ENCODE peak calls at places on chromosomes 16 and 17, in seven cellular contexts. S, P, Q, I, L, U and F are unnamed samples.

GRCh38 chr17:72977768-72978417 is 114.6 kb downstream of the SLC39A11 start:
- DNase-seq in S (no peak), P (no peak), Q (peak; percentile 61), I (no peak), L (no peak), U (no peak), F (peak; percentile 64)

GRCh38 chr16:11632455-11632921 is 35.8 kb upstream of the SNN start:
- DNase-seq in S (no peak), P (no peak), Q (peak; percentile 93), I (peak; percentile 89), L (peak; percentile 58), U (peak; percentile 51), F (peak; percentile 89)

GRCh38 chr17:64385187-64386083 is 5.2 kb downstream of the PECAM1 start:
- DNase-seq in S (no peak), P (no peak), Q (peak; percentile 88), I (no peak), L (peak; percentile 19), U (no peak), F (peak; percentile 91)

GRCh38 chr16:2483939-2484897 is 9.3 kb downstream of the TBC1D24 start:
- DNase-seq in S (no peak), P (no peak), Q (no peak), I (no peak), L (no peak), U (no peak), F (no peak)

GRCh38 chr17:37570527-37571093 is 38.6 kb downstream of the SYNRG start:
- DNase-seq in S (peak; percentile 75), P (peak; percentile 87), Q (peak; percentile 69), I (peak; percentile 76), L (peak; percentile 87), U (peak; percentile 17), F (peak; percentile 59)

GRCh38 chr16:13863075-13863765 is 56.7 kb upstream of the ERCC4 start:
- DNase-seq in S (no peak), P (no peak), Q (no peak), I (no peak), L (no peak), U (no peak), F (peak; percentile 0)

GRCh38 chr16:73311857-73312723 is 264.2 kb upstream of the ZFHX3 start:
- DNase-seq in S (no peak), P (no peak), Q (peak; percentile 2), I (no peak), L (no peak), U (no peak), F (no peak)

GRCh38 chr16:25026621-25027020 is 11.5 kb upstream of the ARHGAP17 start:
- DNase-seq in S (no peak), P (no peak), Q (no peak), I (no peak), L (no peak), U (no peak), F (no peak)

DNA sequence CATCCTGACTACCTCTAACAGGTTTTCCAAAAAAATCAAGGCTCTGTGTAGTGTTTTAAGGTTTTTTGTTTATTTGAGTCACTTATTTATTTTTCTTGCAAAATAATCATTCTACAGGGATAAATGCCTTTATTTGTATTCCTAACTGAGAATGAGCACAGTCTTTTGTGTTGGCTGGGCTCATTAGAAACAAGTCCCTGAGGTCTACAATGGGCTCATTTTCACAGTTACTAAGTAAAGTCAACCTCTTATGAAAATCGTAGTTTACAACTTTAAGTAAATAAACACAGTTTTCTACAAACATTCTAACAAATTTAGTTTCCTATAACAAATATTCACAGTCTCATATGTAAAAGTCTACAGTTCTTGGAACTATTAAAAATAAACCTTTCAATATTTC is 31.6 kb upstream of the CDH5 start:
- DNase-seq in S (no peak), P (no peak), Q (no peak), I (no peak), L (no peak), U (no peak), F (no peak)
- H2BK120ac ChIP-seq in S (no peak overlapping the region), P (no peak overlapping the region), Q (no peak overlapping the region), I (no peak overlapping the region), L (no peak overlapping the region), U (no peak overlapping the region), F (no peak overlapping the region)

GRCh38 chr17:15894913-15895658 is 49.8 kb upstream of the ADORA2B start:
- DNase-seq in S (no peak), P (no peak), Q (no peak), I (no peak), L (no peak), U (no peak), F (no peak)
- H2BK120ac ChIP-seq in S (no peak overlapping the region), P (no peak overlapping the region), Q (no peak overlapping the region), I (no peak overlapping the region), L (no peak overlapping the region), U (no peak overlapping the region), F (no peak overlapping the region)

DNA sequence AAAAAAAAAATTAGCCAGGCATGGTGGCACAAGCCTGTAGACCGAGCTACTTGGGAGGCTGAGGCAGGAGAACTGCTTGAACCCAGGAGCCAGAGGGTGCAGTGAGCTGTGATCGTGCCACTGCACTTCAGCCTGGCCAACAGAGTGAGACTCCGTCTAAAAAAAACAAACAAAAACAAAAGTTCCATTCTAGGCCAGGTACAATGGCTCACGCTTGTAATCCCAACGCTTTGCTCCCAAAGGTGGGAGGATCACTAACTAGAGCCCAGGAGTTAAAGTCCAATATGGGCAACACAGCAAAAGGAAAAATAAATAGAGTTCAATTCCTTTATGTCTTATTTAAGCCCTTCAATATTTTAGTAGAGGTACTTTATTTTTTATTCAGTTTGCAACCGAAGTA is 47.5 kb downstream of the CNOT1 start:
- DNase-seq in S (no peak), P (no peak), Q (no peak), I (no peak), L (no peak), U (no peak), F (no peak)
- H2BK120ac ChIP-seq in S (no peak overlapping the region), P (no peak overlapping the region), Q (no peak overlapping the region), I (no peak overlapping the region), L (no peak overlapping the region), U (no peak overlapping the region), F (no peak overlapping the region)

GRCh38 chr17:44062871-44063270 is 3.6 kb downstream of the LSM12 start:
- DNase-seq in S (no peak), P (no peak), Q (no peak), I (no peak), L (no peak), U (no peak), F (no peak)
- H2BK120ac ChIP-seq in S (no peak overlapping the region), P (no peak overlapping the region), Q (no peak overlapping the region), I (no peak overlapping the region), L (no peak overlapping the region), U (no peak overlapping the region), F (no peak overlapping the region)

GRCh38 chr17:34368455-34369195 is 5.6 kb upstream of the CCL1 start:
- DNase-seq in S (no peak), P (no peak), Q (no peak), I (no peak), L (no peak), U (no peak), F (no peak)

GRCh38 chr17:34369571-34369970 is 6.5 kb upstream of the CCL1 start:
- DNase-seq in S (no peak), P (peak; percentile 26), Q (no peak), I (no peak), L (no peak), U (no peak), F (no peak)

GRCh38 chr17:34370376-34370996 is 7.5 kb upstream of the CCL1 start:
- DNase-seq in S (no peak), P (peak; percentile 22), Q (no peak), I (no peak), L (no peak), U (no peak), F (no peak)

GRCh38 chr17:34367486-34368270 is 4.6 kb upstream of the CCL1 start:
- DNase-seq in S (peak; percentile 32), P (peak; percentile 18), Q (no peak), I (no peak), L (no peak), U (no peak), F (no peak)

GRCh38 chr17:34369196-34369500 is 6.1 kb upstream of the CCL1 start:
- DNase-seq in S (peak; percentile 14), P (peak; percentile 12), Q (no peak), I (no peak), L (no peak), U (no peak), F (no peak)
- H2BK120ac ChIP-seq in S (no peak overlapping the region), P (no peak overlapping the region), Q (no peak overlapping the region), I (no peak overlapping the region), L (no peak overlapping the region), U (no peak overlapping the region), F (no peak overlapping the region)

GRCh38 chr17:80348551-80349436 is 66.2 kb upstream of the ENDOV start:
- DNase-seq in S (no peak), P (no peak), Q (peak; percentile 47), I (no peak), L (peak; percentile 33), U (no peak), F (peak; percentile 38)
- H2BK120ac ChIP-seq in S (no peak overlapping the region), P (no peak overlapping the region), Q (no peak overlapping the region), I (no peak overlapping the region), L (no peak overlapping the region), U (no peak overlapping the region), F (no peak overlapping the region)

GRCh38 chr17:65662166-65662565 is 100.7 kb upstream of the AXIN2 start:
- DNase-seq in S (no peak), P (no peak), Q (peak; percentile 69), I (no peak), L (no peak), U (no peak), F (no peak)

GRCh38 chr17:65664296-65664695 is 102.8 kb upstream of the AXIN2 start:
- DNase-seq in S (no peak), P (no peak), Q (peak; percentile 32), I (no peak), L (no peak), U (no peak), F (no peak)

GRCh38 chr17:65666869-65667268 is 105.4 kb upstream of the AXIN2 start:
- DNase-seq in S (no peak), P (no peak), Q (peak; percentile 15), I (no peak), L (no peak), U (peak; percentile 67), F (no peak)

GRCh38 chr17:65667656-65668055 is 106.2 kb upstream of the AXIN2 start:
- DNase-seq in S (no peak), P (no peak), Q (no peak), I (peak; percentile 87), L (no peak), U (no peak), F (no peak)

GRCh38 chr17:65664696-65665095 is 103.2 kb upstream of the AXIN2 start:
- DNase-seq in S (no peak), P (no peak), Q (no peak), I (peak; percentile 77), L (no peak), U (no peak), F (no peak)
- H2BK120ac ChIP-seq in S (no peak overlapping the region), P (no peak overlapping the region), Q (no peak overlapping the region), I (no peak overlapping the region), L (no peak overlapping the region), U (no peak overlapping the region), F (no peak overlapping the region)

DNA sequence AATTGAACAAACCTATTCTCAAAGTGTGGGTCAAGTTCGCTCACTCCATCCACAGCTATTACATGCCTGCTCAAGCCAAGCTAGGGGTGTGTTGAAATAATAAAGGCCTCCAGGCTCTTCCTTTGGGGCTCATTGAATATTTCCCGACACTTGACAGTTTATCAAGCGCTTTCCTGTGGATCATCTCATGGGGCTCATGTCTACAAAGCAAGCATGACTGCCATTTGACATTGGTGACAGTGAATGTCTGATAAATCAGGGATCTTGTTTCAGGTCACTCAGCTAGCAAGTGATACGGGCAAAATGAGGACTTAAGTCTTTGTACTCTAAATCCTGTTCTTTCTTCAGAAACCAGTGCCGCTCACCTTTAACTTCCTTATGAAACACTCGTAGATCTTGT is 542.6 kb downstream of the TOX3 start:
- DNase-seq in S (no peak), P (no peak), Q (no peak), I (no peak), L (no peak), U (no peak), F (no peak)
- H2BK120ac ChIP-seq in S (no peak overlapping the region), P (no peak overlapping the region), Q (no peak overlapping the region), I (no peak overlapping the region), L (no peak overlapping the region), U (no peak overlapping the region), F (no peak overlapping the region)

GRCh38 chr16:58375386-58375785 is 16.9 kb upstream of the GINS3 start:
- DNase-seq in S (no peak), P (no peak), Q (no peak), I (no peak), L (no peak), U (no peak), F (no peak)
- H2BK120ac ChIP-seq in S (no peak overlapping the region), P (no peak overlapping the region), Q (no peak overlapping the region), I (no peak overlapping the region), L (no peak overlapping the region), U (no peak overlapping the region), F (no peak overlapping the region)